ENCODE peak calls at places on chromosome 6, in ten cellular contexts. One of them, this sample, is unnamed.

GRCh38 chr6:3386374-3386857 is 70.4 kb downstream of the SLC22A23 start:
- DNase-seq in psoas muscle: no peak
- DNase-seq in effector memory CD8-positive, alpha-beta T cell: no peak
- DNase-seq in midbrain: peak; percentile 94
- DNase-seq in stimulated activated CD8-positive, alpha-beta memory T cell treated with anti-CD3 and anti-CD28 coated beads, Interleukin-7, amount 100 ng/mL, for 4 hours: no peak
- DNase-seq in endothelial cell: no peak
- DNase-seq in stimulated activated CD4-positive, alpha-beta T cell treated with anti-CD3 and anti-CD28 coated beads, Interleukin-2, amount 100 ng/mL, for 48 hours: no peak
- DNase-seq in hypothalamus: peak; percentile 86
- DNase-seq in dorsolateral prefrontal cortex: peak; percentile 95
- DNase-seq in non-pigmented ciliary epithelial cell: no peak
- DNase-seq in this sample: peak; percentile 94

GRCh38 chr6:114096553-114097172 is 125.7 kb upstream of the HDAC2 start:
- DNase-seq in psoas muscle: no peak
- DNase-seq in effector memory CD8-positive, alpha-beta T cell: no peak
- DNase-seq in midbrain: peak; percentile 61
- DNase-seq in stimulated activated CD8-positive, alpha-beta memory T cell treated with anti-CD3 and anti-CD28 coated beads, Interleukin-7, amount 100 ng/mL, for 4 hours: no peak
- DNase-seq in endothelial cell: no peak
- DNase-seq in stimulated activated CD4-positive, alpha-beta T cell treated with anti-CD3 and anti-CD28 coated beads, Interleukin-2, amount 100 ng/mL, for 48 hours: peak; percentile 5
- DNase-seq in hypothalamus: no peak
- DNase-seq in dorsolateral prefrontal cortex: no peak
- DNase-seq in non-pigmented ciliary epithelial cell: no peak
- DNase-seq in this sample: no peak

GRCh38 chr6:158900614-158901312 is 81.6 kb upstream of the EZR start:
- DNase-seq in psoas muscle: no peak
- DNase-seq in effector memory CD8-positive, alpha-beta T cell: no peak
- DNase-seq in midbrain: no peak
- DNase-seq in stimulated activated CD8-positive, alpha-beta memory T cell treated with anti-CD3 and anti-CD28 coated beads, Interleukin-7, amount 100 ng/mL, for 4 hours: no peak
- DNase-seq in endothelial cell: no peak
- DNase-seq in stimulated activated CD4-positive, alpha-beta T cell treated with anti-CD3 and anti-CD28 coated beads, Interleukin-2, amount 100 ng/mL, for 48 hours: no peak
- DNase-seq in hypothalamus: no peak
- DNase-seq in dorsolateral prefrontal cortex: no peak
- DNase-seq in non-pigmented ciliary epithelial cell: no peak
- DNase-seq in this sample: no peak

GRCh38 chr6:116011520-116011919 is 49.2 kb downstream of the FRK start:
- DNase-seq in psoas muscle: no peak
- DNase-seq in effector memory CD8-positive, alpha-beta T cell: no peak
- DNase-seq in midbrain: no peak
- DNase-seq in stimulated activated CD8-positive, alpha-beta memory T cell treated with anti-CD3 and anti-CD28 coated beads, Interleukin-7, amount 100 ng/mL, for 4 hours: no peak
- DNase-seq in endothelial cell: no peak
- DNase-seq in stimulated activated CD4-positive, alpha-beta T cell treated with anti-CD3 and anti-CD28 coated beads, Interleukin-2, amount 100 ng/mL, for 48 hours: peak; percentile 14
- DNase-seq in hypothalamus: no peak
- DNase-seq in dorsolateral prefrontal cortex: no peak
- DNase-seq in non-pigmented ciliary epithelial cell: no peak
- DNase-seq in this sample: no peak

GRCh38 chr6:14046476-14047068 is 71.0 kb upstream of the CD83 start:
- DNase-seq in psoas muscle: no peak
- DNase-seq in effector memory CD8-positive, alpha-beta T cell: peak; percentile 27
- DNase-seq in midbrain: no peak
- DNase-seq in stimulated activated CD8-positive, alpha-beta memory T cell treated with anti-CD3 and anti-CD28 coated beads, Interleukin-7, amount 100 ng/mL, for 4 hours: peak; percentile 6
- DNase-seq in endothelial cell: peak; percentile 56
- DNase-seq in stimulated activated CD4-positive, alpha-beta T cell treated with anti-CD3 and anti-CD28 coated beads, Interleukin-2, amount 100 ng/mL, for 48 hours: peak; percentile 40
- DNase-seq in hypothalamus: no peak
- DNase-seq in dorsolateral prefrontal cortex: no peak
- DNase-seq in non-pigmented ciliary epithelial cell: no peak
- DNase-seq in this sample: no peak

GRCh38 chr6:33320315-33321181 is 3.0 kb upstream of the ZBTB22 start:
- DNase-seq in psoas muscle: peak; percentile 81
- DNase-seq in effector memory CD8-positive, alpha-beta T cell: no peak
- DNase-seq in midbrain: no peak
- DNase-seq in stimulated activated CD8-positive, alpha-beta memory T cell treated with anti-CD3 and anti-CD28 coated beads, Interleukin-7, amount 100 ng/mL, for 4 hours: no peak
- DNase-seq in endothelial cell: no peak
- DNase-seq in stimulated activated CD4-positive, alpha-beta T cell treated with anti-CD3 and anti-CD28 coated beads, Interleukin-2, amount 100 ng/mL, for 48 hours: no peak
- DNase-seq in hypothalamus: no peak
- DNase-seq in dorsolateral prefrontal cortex: no peak
- DNase-seq in non-pigmented ciliary epithelial cell: peak; percentile 84
- DNase-seq in this sample: no peak

GRCh38 chr6:159727717-159728440 is 573 bp downstream of the WTAP start:
- DNase-seq in psoas muscle: no peak
- DNase-seq in effector memory CD8-positive, alpha-beta T cell: no peak
- DNase-seq in midbrain: peak; percentile 74
- DNase-seq in stimulated activated CD8-positive, alpha-beta memory T cell treated with anti-CD3 and anti-CD28 coated beads, Interleukin-7, amount 100 ng/mL, for 4 hours: no peak
- DNase-seq in endothelial cell: peak; percentile 56
- DNase-seq in stimulated activated CD4-positive, alpha-beta T cell treated with anti-CD3 and anti-CD28 coated beads, Interleukin-2, amount 100 ng/mL, for 48 hours: no peak
- DNase-seq in hypothalamus: no peak
- DNase-seq in dorsolateral prefrontal cortex: no peak
- DNase-seq in non-pigmented ciliary epithelial cell: no peak
- DNase-seq in this sample: no peak

GRCh38 chr6:52384145-52384766 is 22.3 kb downstream of the PAQR8 start:
- DNase-seq in psoas muscle: no peak
- DNase-seq in effector memory CD8-positive, alpha-beta T cell: no peak
- DNase-seq in midbrain: no peak
- DNase-seq in stimulated activated CD8-positive, alpha-beta memory T cell treated with anti-CD3 and anti-CD28 coated beads, Interleukin-7, amount 100 ng/mL, for 4 hours: no peak
- DNase-seq in endothelial cell: no peak
- DNase-seq in stimulated activated CD4-positive, alpha-beta T cell treated with anti-CD3 and anti-CD28 coated beads, Interleukin-2, amount 100 ng/mL, for 48 hours: no peak
- DNase-seq in hypothalamus: no peak
- DNase-seq in dorsolateral prefrontal cortex: no peak
- DNase-seq in non-pigmented ciliary epithelial cell: no peak
- DNase-seq in this sample: no peak

GRCh38 chr6:40440083-40440482 is 147.1 kb downstream of the LRFN2 start:
- DNase-seq in psoas muscle: no peak
- DNase-seq in effector memory CD8-positive, alpha-beta T cell: no peak
- DNase-seq in midbrain: no peak
- DNase-seq in stimulated activated CD8-positive, alpha-beta memory T cell treated with anti-CD3 and anti-CD28 coated beads, Interleukin-7, amount 100 ng/mL, for 4 hours: no peak
- DNase-seq in endothelial cell: no peak
- DNase-seq in stimulated activated CD4-positive, alpha-beta T cell treated with anti-CD3 and anti-CD28 coated beads, Interleukin-2, amount 100 ng/mL, for 48 hours: no peak
- DNase-seq in hypothalamus: no peak
- DNase-seq in dorsolateral prefrontal cortex: no peak
- DNase-seq in non-pigmented ciliary epithelial cell: no peak
- DNase-seq in this sample: no peak

GRCh38 chr6:35092362-35093117 is 48.6 kb downstream of the TCP11 start:
- DNase-seq in psoas muscle: no peak
- DNase-seq in effector memory CD8-positive, alpha-beta T cell: no peak
- DNase-seq in midbrain: no peak
- DNase-seq in stimulated activated CD8-positive, alpha-beta memory T cell treated with anti-CD3 and anti-CD28 coated beads, Interleukin-7, amount 100 ng/mL, for 4 hours: no peak
- DNase-seq in endothelial cell: no peak
- DNase-seq in stimulated activated CD4-positive, alpha-beta T cell treated with anti-CD3 and anti-CD28 coated beads, Interleukin-2, amount 100 ng/mL, for 48 hours: no peak
- DNase-seq in hypothalamus: no peak
- DNase-seq in dorsolateral prefrontal cortex: no peak
- DNase-seq in non-pigmented ciliary epithelial cell: no peak
- DNase-seq in this sample: no peak

GRCh38 chr6:144878577-144878976 is 593.4 kb downstream of the UTRN start:
- DNase-seq in psoas muscle: no peak
- DNase-seq in effector memory CD8-positive, alpha-beta T cell: no peak
- DNase-seq in midbrain: no peak
- DNase-seq in stimulated activated CD8-positive, alpha-beta memory T cell treated with anti-CD3 and anti-CD28 coated beads, Interleukin-7, amount 100 ng/mL, for 4 hours: no peak
- DNase-seq in endothelial cell: no peak
- DNase-seq in stimulated activated CD4-positive, alpha-beta T cell treated with anti-CD3 and anti-CD28 coated beads, Interleukin-2, amount 100 ng/mL, for 48 hours: no peak
- DNase-seq in hypothalamus: no peak
- DNase-seq in dorsolateral prefrontal cortex: no peak
- DNase-seq in non-pigmented ciliary epithelial cell: no peak
- DNase-seq in this sample: no peak

GRCh38 chr6:42724825-42725224 is 2.4 kb upstream of the PRPH2 start:
- DNase-seq in psoas muscle: no peak
- DNase-seq in effector memory CD8-positive, alpha-beta T cell: no peak
- DNase-seq in midbrain: no peak
- DNase-seq in stimulated activated CD8-positive, alpha-beta memory T cell treated with anti-CD3 and anti-CD28 coated beads, Interleukin-7, amount 100 ng/mL, for 4 hours: no peak
- DNase-seq in endothelial cell: no peak
- DNase-seq in stimulated activated CD4-positive, alpha-beta T cell treated with anti-CD3 and anti-CD28 coated beads, Interleukin-2, amount 100 ng/mL, for 48 hours: no peak
- DNase-seq in hypothalamus: no peak
- DNase-seq in dorsolateral prefrontal cortex: no peak
- DNase-seq in non-pigmented ciliary epithelial cell: no peak
- DNase-seq in this sample: no peak

GRCh38 chr6:28810655-28811053 is 113.1 kb downstream of the TRIM27 start:
- DNase-seq in psoas muscle: no peak
- DNase-seq in effector memory CD8-positive, alpha-beta T cell: no peak
- DNase-seq in midbrain: no peak
- DNase-seq in stimulated activated CD8-positive, alpha-beta memory T cell treated with anti-CD3 and anti-CD28 coated beads, Interleukin-7, amount 100 ng/mL, for 4 hours: no peak
- DNase-seq in endothelial cell: no peak
- DNase-seq in stimulated activated CD4-positive, alpha-beta T cell treated with anti-CD3 and anti-CD28 coated beads, Interleukin-2, amount 100 ng/mL, for 48 hours: no peak
- DNase-seq in hypothalamus: no peak
- DNase-seq in dorsolateral prefrontal cortex: no peak
- DNase-seq in non-pigmented ciliary epithelial cell: no peak
- DNase-seq in this sample: no peak

GRCh38 chr6:12010635-12011275 is 1.4 kb upstream of the HIVEP1 start:
- DNase-seq in psoas muscle: peak; percentile 85
- DNase-seq in effector memory CD8-positive, alpha-beta T cell: no peak
- DNase-seq in midbrain: no peak
- DNase-seq in stimulated activated CD8-positive, alpha-beta memory T cell treated with anti-CD3 and anti-CD28 coated beads, Interleukin-7, amount 100 ng/mL, for 4 hours: peak; percentile 27
- DNase-seq in endothelial cell: peak; percentile 57
- DNase-seq in stimulated activated CD4-positive, alpha-beta T cell treated with anti-CD3 and anti-CD28 coated beads, Interleukin-2, amount 100 ng/mL, for 48 hours: no peak
- DNase-seq in hypothalamus: peak; percentile 78
- DNase-seq in dorsolateral prefrontal cortex: peak; percentile 63
- DNase-seq in non-pigmented ciliary epithelial cell: no peak
- DNase-seq in this sample: peak; percentile 57

GRCh38 chr6:158536891-158537798 is 22.7 kb upstream of the TMEM181 start:
- DNase-seq in psoas muscle: no peak
- DNase-seq in effector memory CD8-positive, alpha-beta T cell: no peak
- DNase-seq in midbrain: peak; percentile 24
- DNase-seq in stimulated activated CD8-positive, alpha-beta memory T cell treated with anti-CD3 and anti-CD28 coated beads, Interleukin-7, amount 100 ng/mL, for 4 hours: no peak
- DNase-seq in endothelial cell: peak; percentile 55
- DNase-seq in stimulated activated CD4-positive, alpha-beta T cell treated with anti-CD3 and anti-CD28 coated beads, Interleukin-2, amount 100 ng/mL, for 48 hours: no peak
- DNase-seq in hypothalamus: peak; percentile 62
- DNase-seq in dorsolateral prefrontal cortex: peak; percentile 56
- DNase-seq in non-pigmented ciliary epithelial cell: no peak
- DNase-seq in this sample: peak; percentile 49

GRCh38 chr6:4055420-4056041 is 23.4 kb downstream of the FAM217A start:
- DNase-seq in psoas muscle: no peak
- DNase-seq in effector memory CD8-positive, alpha-beta T cell: no peak
- DNase-seq in midbrain: peak; percentile 52
- DNase-seq in stimulated activated CD8-positive, alpha-beta memory T cell treated with anti-CD3 and anti-CD28 coated beads, Interleukin-7, amount 100 ng/mL, for 4 hours: no peak
- DNase-seq in endothelial cell: no peak
- DNase-seq in stimulated activated CD4-positive, alpha-beta T cell treated with anti-CD3 and anti-CD28 coated beads, Interleukin-2, amount 100 ng/mL, for 48 hours: no peak
- DNase-seq in hypothalamus: peak; percentile 9
- DNase-seq in dorsolateral prefrontal cortex: no peak
- DNase-seq in non-pigmented ciliary epithelial cell: peak; percentile 65
- DNase-seq in this sample: no peak

GRCh38 chr6:99002826-99003225 is 55.1 kb upstream of the FBXL4 start:
- DNase-seq in psoas muscle: no peak
- DNase-seq in effector memory CD8-positive, alpha-beta T cell: no peak
- DNase-seq in midbrain: no peak
- DNase-seq in stimulated activated CD8-positive, alpha-beta memory T cell treated with anti-CD3 and anti-CD28 coated beads, Interleukin-7, amount 100 ng/mL, for 4 hours: no peak
- DNase-seq in endothelial cell: no peak
- DNase-seq in stimulated activated CD4-positive, alpha-beta T cell treated with anti-CD3 and anti-CD28 coated beads, Interleukin-2, amount 100 ng/mL, for 48 hours: no peak
- DNase-seq in hypothalamus: no peak
- DNase-seq in dorsolateral prefrontal cortex: no peak
- DNase-seq in non-pigmented ciliary epithelial cell: no peak
- DNase-seq in this sample: no peak

GRCh38 chr6:81384921-81385320 is 367.6 kb downstream of the TENT5A start:
- DNase-seq in psoas muscle: no peak
- DNase-seq in effector memory CD8-positive, alpha-beta T cell: no peak
- DNase-seq in midbrain: no peak
- DNase-seq in stimulated activated CD8-positive, alpha-beta memory T cell treated with anti-CD3 and anti-CD28 coated beads, Interleukin-7, amount 100 ng/mL, for 4 hours: no peak
- DNase-seq in endothelial cell: no peak
- DNase-seq in stimulated activated CD4-positive, alpha-beta T cell treated with anti-CD3 and anti-CD28 coated beads, Interleukin-2, amount 100 ng/mL, for 48 hours: no peak
- DNase-seq in hypothalamus: no peak
- DNase-seq in dorsolateral prefrontal cortex: no peak
- DNase-seq in non-pigmented ciliary epithelial cell: no peak
- DNase-seq in this sample: no peak

GRCh38 chr6:6678185-6678671 is 89.7 kb downstream of the LY86 start:
- DNase-seq in psoas muscle: no peak
- DNase-seq in effector memory CD8-positive, alpha-beta T cell: no peak
- DNase-seq in midbrain: no peak
- DNase-seq in stimulated activated CD8-positive, alpha-beta memory T cell treated with anti-CD3 and anti-CD28 coated beads, Interleukin-7, amount 100 ng/mL, for 4 hours: no peak
- DNase-seq in endothelial cell: no peak
- DNase-seq in stimulated activated CD4-positive, alpha-beta T cell treated with anti-CD3 and anti-CD28 coated beads, Interleukin-2, amount 100 ng/mL, for 48 hours: no peak
- DNase-seq in hypothalamus: no peak
- DNase-seq in dorsolateral prefrontal cortex: no peak
- DNase-seq in non-pigmented ciliary epithelial cell: no peak
- DNase-seq in this sample: no peak

GRCh38 chr6:133187657-133188453 is 53.3 kb upstream of the EYA4 start:
- DNase-seq in psoas muscle: no peak
- DNase-seq in effector memory CD8-positive, alpha-beta T cell: no peak
- DNase-seq in midbrain: no peak
- DNase-seq in stimulated activated CD8-positive, alpha-beta memory T cell treated with anti-CD3 and anti-CD28 coated beads, Interleukin-7, amount 100 ng/mL, for 4 hours: no peak
- DNase-seq in endothelial cell: no peak
- DNase-seq in stimulated activated CD4-positive, alpha-beta T cell treated with anti-CD3 and anti-CD28 coated beads, Interleukin-2, amount 100 ng/mL, for 48 hours: no peak
- DNase-seq in hypothalamus: no peak
- DNase-seq in dorsolateral prefrontal cortex: no peak
- DNase-seq in non-pigmented ciliary epithelial cell: peak; percentile 55
- DNase-seq in this sample: no peak

GRCh38 chr6:111087871-111088667 is 766 bp downstream of the SLC16A10 start:
- DNase-seq in psoas muscle: no peak
- DNase-seq in effector memory CD8-positive, alpha-beta T cell: peak; percentile 16
- DNase-seq in midbrain: no peak
- DNase-seq in stimulated activated CD8-positive, alpha-beta memory T cell treated with anti-CD3 and anti-CD28 coated beads, Interleukin-7, amount 100 ng/mL, for 4 hours: peak; percentile 48
- DNase-seq in endothelial cell: peak; percentile 18
- DNase-seq in stimulated activated CD4-positive, alpha-beta T cell treated with anti-CD3 and anti-CD28 coated beads, Interleukin-2, amount 100 ng/mL, for 48 hours: peak; percentile 34
- DNase-seq in hypothalamus: peak; percentile 19
- DNase-seq in dorsolateral prefrontal cortex: no peak
- DNase-seq in non-pigmented ciliary epithelial cell: no peak
- DNase-seq in this sample: peak; percentile 27

GRCh38 chr6:133837801-133838349 is 51.0 kb upstream of the TCF21 start:
- DNase-seq in psoas muscle: peak; percentile 59
- DNase-seq in effector memory CD8-positive, alpha-beta T cell: peak; percentile 35
- DNase-seq in midbrain: no peak
- DNase-seq in stimulated activated CD8-positive, alpha-beta memory T cell treated with anti-CD3 and anti-CD28 coated beads, Interleukin-7, amount 100 ng/mL, for 4 hours: peak; percentile 11
- DNase-seq in endothelial cell: peak; percentile 83
- DNase-seq in stimulated activated CD4-positive, alpha-beta T cell treated with anti-CD3 and anti-CD28 coated beads, Interleukin-2, amount 100 ng/mL, for 48 hours: peak; percentile 70
- DNase-seq in hypothalamus: no peak
- DNase-seq in dorsolateral prefrontal cortex: no peak
- DNase-seq in non-pigmented ciliary epithelial cell: peak; percentile 6
- DNase-seq in this sample: peak; percentile 2

GRCh38 chr6:52955871-52956270 is 39.2 kb downstream of the GSTA4 start:
- DNase-seq in psoas muscle: no peak
- DNase-seq in effector memory CD8-positive, alpha-beta T cell: no peak
- DNase-seq in midbrain: no peak
- DNase-seq in stimulated activated CD8-positive, alpha-beta memory T cell treated with anti-CD3 and anti-CD28 coated beads, Interleukin-7, amount 100 ng/mL, for 4 hours: no peak
- DNase-seq in endothelial cell: no peak
- DNase-seq in stimulated activated CD4-positive, alpha-beta T cell treated with anti-CD3 and anti-CD28 coated beads, Interleukin-2, amount 100 ng/mL, for 48 hours: no peak
- DNase-seq in hypothalamus: no peak
- DNase-seq in dorsolateral prefrontal cortex: no peak
- DNase-seq in non-pigmented ciliary epithelial cell: no peak
- DNase-seq in this sample: no peak

GRCh38 chr6:160428818-160429744 is 80.9 kb downstream of the SLC22A3 start:
- DNase-seq in psoas muscle: no peak
- DNase-seq in effector memory CD8-positive, alpha-beta T cell: no peak
- DNase-seq in midbrain: no peak
- DNase-seq in stimulated activated CD8-positive, alpha-beta memory T cell treated with anti-CD3 and anti-CD28 coated beads, Interleukin-7, amount 100 ng/mL, for 4 hours: no peak
- DNase-seq in endothelial cell: no peak
- DNase-seq in stimulated activated CD4-positive, alpha-beta T cell treated with anti-CD3 and anti-CD28 coated beads, Interleukin-2, amount 100 ng/mL, for 48 hours: no peak
- DNase-seq in hypothalamus: no peak
- DNase-seq in dorsolateral prefrontal cortex: no peak
- DNase-seq in non-pigmented ciliary epithelial cell: no peak
- DNase-seq in this sample: no peak

This sample was measured in nucleus accumbens.